ENCODE peak calls at places on chromosomes 12 and 14, in eight cellular contexts. O is A549, N is K562, Q is GM23338, X is GM12878, V is HL-60, H is Panc1, L is HepG2. U is an unnamed sample.

GRCh38 chr14:104732355-104732804 is 8.4 kb downstream of the ADSS1 start:
- DNase-seq in V (no peak), N (no peak), L (no peak), O (peak), Q (no peak), X (no peak), H (no peak), U (no peak)

GRCh38 chr14:35988972-35989690 is 163.0 kb downstream of the BRMS1L start:
- DNase-seq in X (no peak), O (no peak), V (no peak), H (no peak), N (no peak), Q (no peak), L (no peak), U (no peak)

GRCh38 chr12:1830401-1830845 is 10.1 kb downstream of the LRTM2 start:
- DNase-seq in X (no peak), N (no peak), V (no peak), H (no peak), Q (no peak), L (no peak), O (no peak), U (no peak)

GRCh38 chr14:28599605-28600004 is 167.0 kb upstream of the FOXG1 start:
- DNase-seq in N (no peak), Q (no peak), L (no peak), O (no peak), V (no peak), H (no peak), X (no peak), U (no peak)

GRCh38 chr12:40262657-40263056 is 37.9 kb downstream of the LRRK2 start:
- DNase-seq in Q (no peak), V (no peak), H (no peak), L (no peak), X (peak), N (no peak), O (no peak), U (no peak)

GRCh38 chr14:104107611-104108569 is 22.4 kb downstream of the ASPG start:
- DNase-seq in H (no peak), O (no peak), Q (no peak), N (peak), L (no peak), V (no peak), X (no peak), U (no peak)

GRCh38 chr12:53071591-53072551 is 7.3 kb downstream of the SPRYD3 start:
- DNase-seq in H (no peak), Q (no peak), O (no peak), V (no peak), N (peak), L (no peak), X (no peak), U (no peak)

GRCh38 chr12:94982456-94982855 is 21.0 kb downstream of the NDUFA12 start:
- DNase-seq in H (no peak), X (no peak), V (no peak), L (no peak), Q (no peak), N (no peak), O (no peak), U (no peak)

GRCh38 chr14:86333506-86333905 is 803.6 kb downstream of the FLRT2 start:
- DNase-seq in X (no peak), H (no peak), L (no peak), N (no peak), V (no peak), O (no peak), Q (no peak), U (no peak)

GRCh38 chr14:54253195-54253947 is 143.4 kb upstream of the CDKN3 start:
- DNase-seq in O (peak), V (no peak), Q (no peak), H (peak), L (peak), X (no peak), N (no peak), U (peak)

GRCh38 chr14:94120667-94121335 is 8.6 kb downstream of the IFI27L2 start:
- DNase-seq in Q (no peak), N (no peak), V (no peak), H (no peak), O (no peak), X (no peak), L (no peak), U (no peak)

GRCh38 chr14:102293784-102294183 is 11.2 kb downstream of the MOK start:
- DNase-seq in V (no peak), O (no peak), X (no peak), H (no peak), N (no peak), Q (no peak), L (no peak), U (no peak)

GRCh38 chr12:52280319-52280795 is 5.9 kb downstream of the KRT86 start:
- DNase-seq in L (peak), X (no peak), N (peak), O (peak), V (peak), Q (no peak), H (peak), U (peak)

GRCh38 chr12:51371295-51371953 is 19.8 kb downstream of the GALNT6 start:
- DNase-seq in X (no peak), N (no peak), Q (peak), H (peak), L (peak), O (peak), V (no peak), U (peak)

GRCh38 chr14:100889641-100890040 is 13.9 kb downstream of the RTL1 start:
- DNase-seq in O (no peak), X (no peak), N (no peak), Q (no peak), V (no peak), H (no peak), L (no peak), U (no peak)

GRCh38 chr12:25994252-25994651 is 35.8 kb downstream of the RASSF8 start:
- DNase-seq in N (no peak), L (no peak), Q (no peak), V (no peak), X (no peak), O (no peak), H (no peak), U (no peak)

GRCh38 chr12:109764123-109764522 is 50.5 kb downstream of the FAM222A start:
- DNase-seq in X (no peak), O (no peak), N (peak), L (no peak), V (no peak), H (no peak), Q (peak), U (no peak)

GRCh38 chr14:49999216-49999761 is 106.4 kb downstream of the ARF6 start:
- DNase-seq in L (no peak), Q (no peak), X (no peak), N (peak), V (peak), O (peak), H (no peak), U (peak)

GRCh38 chr12:62722971-62723680 is 211.8 kb downstream of the PPM1H start:
- DNase-seq in X (no peak), V (no peak), L (no peak), H (no peak), O (no peak), Q (no peak), N (no peak), U (no peak)

GRCh38 chr14:80212025-80212402 is 710 bp upstream of the DIO2 start:
- DNase-seq in L (no peak), X (no peak), O (peak), N (no peak), H (no peak), Q (peak), V (no peak), U (no peak)

GRCh38 chr12:103997277-103997900 is 31.7 kb downstream of the TDG start:
- DNase-seq in V (no peak), Q (peak), H (no peak), X (no peak), L (no peak), N (peak), O (no peak), U (no peak)

GRCh38 chr12:128864516-128865186 is 11.4 kb downstream of the GLT1D1 start:
- DNase-seq in N (no peak), V (peak), X (no peak), O (no peak), H (no peak), Q (no peak), L (no peak), U (no peak)

GRCh38 chr14:55730602-55731001 is 150.6 kb downstream of the KTN1 start:
- DNase-seq in N (no peak), X (no peak), L (no peak), Q (no peak), H (no peak), O (peak), V (peak), U (no peak)

GRCh38 chr12:4769073-4769472 is 48.9 kb downstream of the GALNT8 start:
- DNase-seq in O (no peak), X (no peak), Q (no peak), H (no peak), N (no peak), L (no peak), V (no peak), U (no peak)

GRCh38 chr12:54432815-54433164 is 13.7 kb upstream of the ITGA5 start:
- DNase-seq in N (no peak), X (no peak), V (no peak), Q (no peak), O (no peak), L (no peak), H (no peak), U (no peak)

GRCh38 chr14:61559641-61560201 is 135.6 kb upstream of the HIF1A start:
- DNase-seq in L (peak), V (no peak), O (peak), H (no peak), Q (peak), X (no peak), N (peak), U (peak)

GRCh38 chr12:76927170-76927784 is 48.5 kb upstream of the CSRP2 start:
- DNase-seq in H (no peak), Q (peak), L (peak), X (no peak), O (peak), V (peak), N (peak), U (peak)

GRCh38 chr12:85657836-85658235 is 178.4 kb downstream of the RASSF9 start:
- DNase-seq in V (no peak), N (no peak), H (no peak), Q (no peak), O (no peak), L (no peak), X (no peak), U (no peak)

GRCh38 chr12:4292266-4293063 is 18.9 kb downstream of the CCND2 start:
- DNase-seq in O (no peak), H (no peak), L (no peak), N (no peak), X (no peak), V (no peak), Q (no peak), U (no peak)

GRCh38 chr12:113246478-113247122 is 25.3 kb downstream of the TPCN1 start:
- DNase-seq in X (no peak), N (no peak), V (no peak), O (no peak), L (peak), H (no peak), Q (peak), U (no peak)

GRCh38 chr12:105378821-105379400 is 48.4 kb downstream of the C12orf75 start:
- DNase-seq in X (no peak), O (peak), V (no peak), Q (no peak), N (no peak), L (peak), H (no peak), U (no peak)

GRCh38 chr12:13027508-13027907 is 16.7 kb upstream of the FAM234B start:
- DNase-seq in L (no peak), X (no peak), V (no peak), Q (no peak), N (no peak), O (no peak), H (no peak), U (no peak)

GRCh38 chr12:4580165-4580773 is 18.3 kb downstream of the DYRK4 start:
- DNase-seq in Q (no peak), V (no peak), O (no peak), L (no peak), X (no peak), N (no peak), H (no peak), U (no peak)

GRCh38 chr14:55599250-55599879 is 19.4 kb downstream of the KTN1 start:
- DNase-seq in Q (no peak), N (peak), V (peak), X (no peak), O (peak), H (peak), L (peak), U (peak)

GRCh38 chr14:61925043-61925442 is 162.8 kb downstream of the SNAPC1 start:
- DNase-seq in Q (peak), N (peak), X (no peak), H (no peak), V (no peak), O (peak), L (peak), U (peak)

GRCh38 chr12:119176267-119177055 is 2.3 kb upstream of the HSPB8 start:
- DNase-seq in Q (peak), L (peak), V (no peak), H (peak), O (peak), N (no peak), X (no peak), U (peak)

GRCh38 chr14:47675489-47676300 is at the start of gene MDGA2:
- DNase-seq in N (no peak), H (no peak), X (no peak), O (peak), V (peak), Q (peak), L (no peak), U (no peak)

GRCh38 chr14:96065661-96066459 is 26.7 kb downstream of the C14orf132 start:
- DNase-seq in Q (peak), O (no peak), N (no peak), X (no peak), V (no peak), L (no peak), H (no peak), U (no peak)

GRCh38 chr14:58362798-58363412 is 32.8 kb upstream of the TOMM20L start:
- DNase-seq in V (no peak), H (peak), N (peak), X (no peak), Q (peak), L (peak), O (peak), U (peak)

GRCh38 chr12:64090047-64090446 is 132.0 kb downstream of the KICS2 start:
- DNase-seq in H (no peak), L (no peak), O (no peak), Q (no peak), X (no peak), V (no peak), N (no peak), U (no peak)

GRCh38 chr12:64091186-64091585 is 130.9 kb downstream of the KICS2 start:
- DNase-seq in N (no peak), L (no peak), Q (no peak), V (no peak), O (no peak), H (no peak), X (no peak), U (no peak)

GRCh38 chr12:64086946-64087345 is 135.2 kb downstream of the KICS2 start:
- DNase-seq in H (no peak), L (no peak), X (no peak), N (no peak), V (no peak), O (no peak), Q (no peak), U (no peak)

GRCh38 chr12:64085996-64086395 is 136.1 kb downstream of the KICS2 start:
- DNase-seq in Q (no peak), N (no peak), O (peak), X (no peak), V (no peak), L (no peak), H (no peak), U (no peak)

GRCh38 chr12:64088431-64089349 is 133.4 kb downstream of the KICS2 start:
- DNase-seq in Q (peak), L (peak), N (peak), H (peak), X (no peak), V (peak), O (peak), U (peak)
- TF ChIP-seq REST in Q (no peak), L (no peak), N (no peak), H (no peak), X (no peak), V (no peak), O (no peak), U (no peak)

DNA sequence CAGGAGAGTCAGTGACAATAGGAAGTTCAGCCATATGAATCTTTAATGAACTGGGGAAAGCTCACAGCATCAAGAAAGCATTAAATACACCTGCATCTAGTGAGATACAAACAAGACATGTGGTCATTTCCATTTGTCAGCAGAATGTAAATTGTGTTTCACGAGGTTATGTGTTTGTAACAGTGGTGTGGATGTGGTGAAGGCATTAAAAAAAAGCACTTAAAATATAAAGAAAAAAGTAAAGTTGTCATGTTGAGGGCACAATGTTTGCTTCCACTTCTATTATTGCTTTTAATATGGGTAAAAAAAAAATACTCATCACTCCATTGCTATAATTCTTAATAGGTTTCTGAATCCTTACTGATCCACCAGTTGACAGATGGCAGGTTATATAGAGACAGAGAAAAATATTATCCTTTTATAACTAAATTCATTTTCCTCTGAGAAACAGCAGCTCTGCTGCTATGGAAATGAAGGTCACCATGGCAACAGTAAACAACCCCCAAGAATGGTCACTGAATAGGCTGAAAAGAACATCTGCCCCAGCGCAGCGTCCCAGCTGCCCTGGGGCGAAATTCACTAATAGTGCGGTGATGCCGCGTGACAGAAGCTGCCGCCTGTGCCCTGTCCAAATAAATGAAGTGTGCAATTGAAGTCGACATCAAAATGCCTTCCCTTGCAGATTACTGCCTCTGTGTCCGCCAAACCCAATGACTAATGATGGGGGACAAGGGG is 226.1 kb downstream of the FOXN3 start:
- DNase-seq in O (no peak), N (no peak), L (no peak), V (no peak), X (no peak), H (no peak), Q (peak), U (no peak)
- H3K27ac ChIP-seq in O (no peak), N (no peak), L (no peak), V (no peak), X (no peak), H (no peak), Q (no peak), U (no peak)

GRCh38 chr12:124515981-124516380 is 51.4 kb downstream of the NCOR2 start:
- DNase-seq in X (no peak), L (no peak), Q (no peak), N (no peak), V (no peak), O (no peak), H (no peak), U (no peak)
- TF ChIP-seq REST in X (no peak), L (no peak), Q (no peak), N (no peak), V (no peak), O (no peak), H (no peak), U (no peak)

DNA sequence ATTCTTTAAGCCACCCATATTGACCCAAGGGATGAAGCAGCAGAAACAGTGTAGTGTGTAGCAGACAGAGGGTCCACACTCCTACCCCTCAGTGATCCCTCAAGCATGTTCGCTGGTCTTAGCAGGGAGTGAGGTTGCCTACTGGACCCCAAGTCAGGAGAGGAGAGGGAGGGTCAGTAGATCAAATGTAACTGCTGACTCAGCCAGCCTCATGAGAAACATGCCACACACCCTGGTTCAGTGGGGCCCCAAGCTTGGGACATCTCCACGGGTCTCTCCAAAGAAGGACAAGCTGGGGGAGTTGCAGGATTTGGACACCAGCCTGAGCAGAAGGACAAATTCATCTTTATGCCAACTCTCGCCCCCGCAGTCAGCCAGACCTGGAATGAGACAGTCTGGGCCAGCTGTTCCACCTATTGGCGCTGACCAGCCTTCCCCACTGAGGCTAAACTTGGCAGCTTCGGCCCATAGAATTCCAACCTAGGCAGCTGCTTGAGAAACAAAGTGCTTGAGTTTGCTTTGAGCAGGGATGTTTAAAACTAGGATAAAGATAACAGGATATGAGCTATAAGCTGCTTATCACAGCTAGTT is 66.0 kb upstream of the ACTN1 start:
- DNase-seq in N (no peak), H (no peak), O (no peak), X (no peak), L (no peak), V (no peak), Q (no peak), U (no peak)
- H3K27ac ChIP-seq in N (no peak), H (no peak), O (no peak), X (no peak), L (no peak), V (no peak), Q (no peak), U (no peak)

GRCh38 chr12:47576256-47576655 is 129.6 kb downstream of the RPAP3 start:
- DNase-seq in Q (peak), O (no peak), X (no peak), V (no peak), L (no peak), H (no peak), N (no peak), U (no peak)

GRCh38 chr12:47574252-47575021 is 131.4 kb downstream of the RPAP3 start:
- DNase-seq in H (no peak), L (no peak), N (no peak), Q (no peak), V (no peak), X (no peak), O (no peak), U (no peak)

GRCh38 chr12:47573146-47573659 is 132.6 kb downstream of the RPAP3 start:
- DNase-seq in N (no peak), X (no peak), V (no peak), O (no peak), Q (no peak), L (no peak), H (no peak), U (no peak)

DNA sequence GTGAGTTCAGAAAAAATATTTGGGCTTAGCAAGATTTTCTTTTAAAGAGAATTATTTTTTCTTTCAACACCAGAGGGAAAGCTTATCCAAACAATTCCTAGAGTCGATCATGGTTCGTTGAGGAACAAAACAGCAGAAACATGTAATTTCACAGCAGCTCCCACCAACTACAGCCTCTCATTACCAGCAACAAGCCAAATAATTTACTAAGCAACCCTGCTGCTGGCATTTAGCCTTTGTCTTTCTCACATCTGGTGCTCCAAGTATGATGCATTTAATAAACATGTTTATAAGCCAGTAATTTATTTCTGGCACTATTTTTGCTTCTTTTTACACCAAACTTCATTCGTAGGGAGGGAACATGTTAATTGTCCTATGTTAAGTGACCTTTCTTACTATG is 128.6 kb downstream of the RPAP3 start:
- DNase-seq in L (no peak), O (no peak), H (no peak), X (no peak), Q (no peak), N (no peak), V (no peak), U (no peak)
- TF ChIP-seq REST in L (no peak), O (no peak), H (no peak), X (no peak), Q (no peak), N (no peak), V (no peak), U (no peak)